ENCODE peak calls at places on chromosomes 6 and 20, in five cellular contexts. E, J, V, O and F are unnamed samples.

GRCh38 chr6:157145656-157146285 is 177.5 kb downstream of the TMEM242 start:
- DNase-seq in O (no peak), E (no peak), V (no peak), J (no peak), F (no peak)

GRCh38 chr6:753486-753885 is 60.5 kb upstream of the EXOC2 start:
- DNase-seq in O (no peak), J (no peak), V (no peak), E (no peak), F (no peak)

GRCh38 chr6:140319209-140319608 is 944.8 kb upstream of the CITED2 start:
- DNase-seq in O (no peak), E (no peak), J (no peak), V (no peak), F (no peak)

GRCh38 chr20:49569403-49570115 is 1.6 kb upstream of the PTGIS start:
- DNase-seq in J (no peak), E (no peak), O (no peak), V (no peak), F (no peak)

GRCh38 chr6:140462495-140463311 is 1088.3 kb upstream of the CITED2 start:
- DNase-seq in V (no peak), O (no peak), E (no peak), J (no peak), F (no peak)

GRCh38 chr6:168711049-168711640 is 270.2 kb downstream of the SMOC2 start:
- DNase-seq in V (no peak), J (no peak), O (no peak), E (no peak), F (no peak)

GRCh38 chr6:157376241-157376640 is 4.7 kb upstream of the ZDHHC14 start:
- DNase-seq in J (no peak), E (no peak), O (no peak), V (no peak), F (no peak)

GRCh38 chr6:5067305-5067704 is 17.8 kb upstream of the PPP1R3G start:
- DNase-seq in E (no peak), V (no peak), J (no peak), O (no peak), F (no peak)

GRCh38 chr6:33901822-33902816 is 98.3 kb upstream of the MLN start:
- DNase-seq in V (no peak), E (no peak), J (no peak), O (no peak), F (no peak)

GRCh38 chr6:16267428-16268263 is 29.3 kb downstream of the GMPR start:
- DNase-seq in O (no peak), E (no peak), J (no peak), V (no peak), F (no peak)

GRCh38 chr6:109010703-109011102 is 83.9 kb downstream of the SESN1 start:
- DNase-seq in J (no peak), V (no peak), E (no peak), O (no peak), F (no peak)

GRCh38 chr20:49636447-49636846 is 68.5 kb upstream of the PTGIS start:
- DNase-seq in V (peak), O (no peak), E (no peak), J (no peak), F (no peak)

GRCh38 chr20:62220666-62221568 is 839 bp upstream of the HRH3 start:
- DNase-seq in O (no peak), E (no peak), V (no peak), J (no peak), F (no peak)

GRCh38 chr6:138004423-138005287 is 102.6 kb downstream of the PERP start:
- DNase-seq in O (no peak), V (no peak), J (no peak), E (peak), F (no peak)

GRCh38 chr6:34029489-34030280 is 116.2 kb downstream of the GRM4 start:
- DNase-seq in V (no peak), E (no peak), J (no peak), O (no peak), F (no peak)

GRCh38 chr20:25136643-25137559 is 55.0 kb upstream of the VSX1 start:
- DNase-seq in O (no peak), J (no peak), V (peak), E (no peak), F (no peak)

GRCh38 chr6:131317516-131317915 is 182.2 kb downstream of the AKAP7 start:
- DNase-seq in V (no peak), O (no peak), J (no peak), E (no peak), F (no peak)

GRCh38 chr6:14766595-14766994 is 479.3 kb upstream of the JARID2 start:
- DNase-seq in V (no peak), O (no peak), J (no peak), E (no peak), F (no peak)

GRCh38 chr6:129621252-129621651 is 88.7 kb downstream of the ARHGAP18 start:
- DNase-seq in E (peak), O (no peak), V (no peak), J (no peak), F (no peak)

GRCh38 chr6:41036188-41036587 is 2.8 kb downstream of the UNC5CL start:
- DNase-seq in O (no peak), V (no peak), E (no peak), J (no peak), F (no peak)

GRCh38 chr6:35089935-35090505 is 51.1 kb downstream of the TCP11 start:
- DNase-seq in J (no peak), O (no peak), V (no peak), E (no peak), F (no peak)

GRCh38 chr6:148182378-148182777 is 160.3 kb upstream of the SASH1 start:
- DNase-seq in V (no peak), J (no peak), E (no peak), O (no peak), F (no peak)

GRCh38 chr6:6752129-6752528 is 163.6 kb downstream of the LY86 start:
- DNase-seq in O (no peak), V (no peak), E (no peak), J (no peak), F (no peak)

GRCh38 chr20:13580725-13581124 is 58.0 kb downstream of the TASP1 start:
- DNase-seq in O (no peak), J (no peak), V (no peak), E (no peak), F (no peak)

GRCh38 chr6:72466971-72467566 is 154.8 kb upstream of the KCNQ5 start:
- DNase-seq in V (no peak), O (no peak), J (no peak), E (no peak), F (no peak)

GRCh38 chr6:37206674-37207073 is 36.7 kb downstream of the PIM1 start:
- DNase-seq in O (no peak), J (no peak), V (no peak), E (no peak), F (no peak)

GRCh38 chr6:4059115-4059777 is 19.7 kb downstream of the FAM217A start:
- DNase-seq in J (no peak), V (no peak), O (no peak), E (no peak), F (no peak)

GRCh38 chr20:55252525-55252924 is 752.8 kb downstream of the CBLN4 start:
- DNase-seq in J (no peak), V (no peak), E (no peak), O (no peak), F (no peak)

GRCh38 chr6:39092124-39092523 is 22.9 kb downstream of the SAYSD1 start:
- DNase-seq in O (no peak), V (no peak), E (peak), J (no peak), F (no peak)

GRCh38 chr6:36973190-36973589 is 12.8 kb downstream of the MTCH1 start:
- DNase-seq in O (no peak), E (no peak), V (no peak), J (no peak), F (no peak)

GRCh38 chr20:35368616-35369423 is 43.0 kb downstream of the UQCC1 start:
- DNase-seq in V (no peak), O (no peak), J (no peak), E (no peak), F (no peak)

GRCh38 chr6:44733146-44733545 is 345.6 kb downstream of the CDC5L start:
- DNase-seq in J (no peak), O (no peak), V (no peak), E (no peak), F (no peak)

GRCh38 chr6:73207221-73207837 is 18.0 kb downstream of the KHDC1L start:
- DNase-seq in E (no peak), V (no peak), J (no peak), O (no peak), F (no peak)

GRCh38 chr20:20366551-20366895 is 1.4 kb upstream of the INSM1 start:
- DNase-seq in V (no peak), J (no peak), E (no peak), O (no peak), F (no peak)

GRCh38 chr6:11223296-11223695 is 9.2 kb downstream of the NEDD9 start:
- DNase-seq in O (no peak), E (no peak), J (no peak), V (no peak), F (no peak)

GRCh38 chr6:17413313-17413750 is 19.9 kb downstream of the CAP2 start:
- DNase-seq in J (no peak), E (no peak), O (no peak), V (no peak), F (no peak)

GRCh38 chr6:110053395-110054240 is 75.5 kb downstream of the GPR6 start:
- DNase-seq in O (no peak), E (peak), V (no peak), J (no peak), F (no peak)

GRCh38 chr6:134686071-134686470 is 263.8 kb downstream of the ALDH8A1 start:
- DNase-seq in O (no peak), J (no peak), V (no peak), E (no peak), F (no peak)

GRCh38 chr6:134691180-134691579 is 258.7 kb downstream of the ALDH8A1 start:
- DNase-seq in E (no peak), O (no peak), V (no peak), J (no peak), F (no peak)

GRCh38 chr6:134689177-134689576 is 260.7 kb downstream of the ALDH8A1 start:
- DNase-seq in V (no peak), O (no peak), J (no peak), E (no peak), F (no peak)

GRCh38 chr6:134692008-134692407 is 257.9 kb downstream of the ALDH8A1 start:
- DNase-seq in J (no peak), O (no peak), V (no peak), E (no peak), F (no peak)

GRCh38 chr6:134689676-134690447 is 260.0 kb downstream of the ALDH8A1 start:
- DNase-seq in V (no peak), O (no peak), J (no peak), E (no peak), F (no peak)
- TF ChIP-seq CTCF in V (no peak), O (no peak), J (no peak), E (no peak), F (no peak)

GRCh38 chr6:92759195-92759594 is 660.2 kb downstream of the EPHA7 start:
- DNase-seq in J (no peak), E (no peak), V (no peak), O (no peak), F (no peak)
- TF ChIP-seq CTCF in J (no peak), E (no peak), V (no peak), O (no peak), F (no peak)

GRCh38 chr20:22586645-22587310 is 2.4 kb upstream of the FOXA2 start:
- DNase-seq in O (no peak), E (peak), V (peak), J (no peak), F (peak)
- TF ChIP-seq CTCF in O (peak), E (peak), V (no peak), J (no peak), F (peak)

GRCh38 chr6:56891754-56892153 is 63.2 kb upstream of the BEND6 start:
- DNase-seq in E (no peak), J (no peak), O (no peak), V (no peak), F (no peak)
- TF ChIP-seq CTCF in E (no peak), J (no peak), O (no peak), V (no peak), F (no peak)

DNA sequence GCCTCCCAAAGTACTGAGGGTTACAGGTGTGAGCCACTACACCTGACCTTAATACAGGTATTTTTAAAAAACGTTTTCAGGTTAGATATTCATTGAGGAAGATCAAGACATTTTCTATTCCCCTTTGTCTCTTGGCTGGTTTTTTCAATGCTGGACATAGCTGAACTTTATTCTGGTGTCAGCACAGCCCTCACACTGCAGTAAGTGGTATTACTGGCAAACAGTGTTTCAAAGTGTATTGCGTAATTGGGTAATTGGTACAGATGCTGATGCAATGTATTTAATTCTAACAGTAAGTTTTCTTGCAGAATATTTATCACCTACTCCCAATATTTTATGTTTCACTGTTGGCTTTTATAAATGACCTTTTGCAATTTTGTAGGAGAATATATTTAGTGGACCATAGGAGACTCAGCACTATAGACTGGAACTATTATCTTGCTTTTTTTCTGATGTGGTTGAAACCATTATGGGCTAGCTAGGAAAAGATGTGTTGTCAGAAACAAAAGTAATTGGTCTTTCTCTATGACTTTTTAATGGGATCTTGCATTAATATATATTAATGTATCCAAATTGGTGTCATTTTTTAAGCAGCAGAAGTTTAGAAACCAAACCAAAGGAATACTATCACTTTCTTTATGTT is 287.6 kb upstream of the SOX4 start:
- DNase-seq in J (no peak), E (no peak), V (no peak), O (no peak), F (no peak)
- TF ChIP-seq CTCF in J (no peak), E (no peak), V (no peak), O (no peak), F (no peak)